ENCODE peak calls at places on chromosome 10, in ten cellular contexts. W is CD8-positive, alpha-beta T cell; U is body of pancreas; S is A549; Z is kidney epithelial cell; N is AG10803; Y is GM06990; E is GM23338; J is GM12865; C is heart left ventricle. M is an unnamed sample.

GRCh38 chr10:1529806-1530413 is 207.4 kb downstream of the ADARB2 start:
- DNase-seq in W (no peak), U (no peak), S (no peak), Z (no peak), N (no peak), Y (no peak), E (no peak), J (no peak), C (peak), M (no peak)

GRCh38 chr10:13439771-13440708 is 88.8 kb downstream of the BEND7 start:
- DNase-seq in W (peak), U (peak), S (peak), Z (no peak), N (peak), Y (peak), E (peak), J (peak), C (peak), M (no peak)

GRCh38 chr10:101840102-101840684 is 3.4 kb downstream of the KCNIP2 start:
- DNase-seq in W (no peak), U (no peak), S (no peak), Z (no peak), N (peak), Y (no peak), E (peak), J (peak), C (no peak), M (no peak)

GRCh38 chr10:62813981-62814380 is 2.2 kb downstream of the EGR2 start:
- DNase-seq in W (no peak), U (no peak), S (no peak), Z (no peak), N (no peak), Y (no peak), E (no peak), J (no peak), C (no peak), M (no peak)

GRCh38 chr10:28945959-28946358 is 268.6 kb downstream of the BAMBI start:
- DNase-seq in W (no peak), U (no peak), S (no peak), Z (no peak), N (no peak), Y (no peak), E (no peak), J (no peak), C (no peak), M (no peak)

GRCh38 chr10:79060641-79061255 is 8.0 kb upstream of the ZMIZ1 start:
- DNase-seq in W (no peak), U (peak), S (no peak), Z (no peak), N (no peak), Y (no peak), E (no peak), J (no peak), C (peak), M (no peak)

GRCh38 chr10:132408823-132409666 is 12.0 kb downstream of the PWWP2B start:
- DNase-seq in W (no peak), U (peak), S (no peak), Z (no peak), N (no peak), Y (no peak), E (no peak), J (no peak), C (no peak), M (no peak)

GRCh38 chr10:73263948-73264347 is 11.5 kb upstream of the MRPS16 start:
- DNase-seq in W (no peak), U (no peak), S (peak), Z (no peak), N (peak), Y (no peak), E (peak), J (peak), C (no peak), M (no peak)

GRCh38 chr10:60359066-60359465 is 30.6 kb downstream of the ANK3 start:
- DNase-seq in W (no peak), U (no peak), S (no peak), Z (no peak), N (no peak), Y (no peak), E (no peak), J (no peak), C (no peak), M (no peak)

GRCh38 chr10:52874541-52874940 is 102.0 kb upstream of the MBL2 start:
- DNase-seq in W (no peak), U (no peak), S (no peak), Z (no peak), N (no peak), Y (no peak), E (no peak), J (no peak), C (no peak), M (no peak)

GRCh38 chr10:119270893-119271361 is 63.6 kb downstream of the GRK5 start:
- DNase-seq in W (peak), U (peak), S (peak), Z (no peak), N (no peak), Y (peak), E (no peak), J (peak), C (peak), M (no peak)

GRCh38 chr10:87799860-87800259 is 18.2 kb downstream of the ATAD1 start:
- DNase-seq in W (no peak), U (no peak), S (no peak), Z (no peak), N (no peak), Y (no peak), E (peak), J (no peak), C (no peak), M (no peak)

GRCh38 chr10:119272736-119273135 is 65.4 kb downstream of the GRK5 start:
- DNase-seq in W (no peak), U (no peak), S (no peak), Z (no peak), N (no peak), Y (no peak), E (no peak), J (no peak), C (no peak), M (no peak)

GRCh38 chr10:60188548-60188947 is 201.1 kb downstream of the ANK3 start:
- DNase-seq in W (no peak), U (no peak), S (no peak), Z (no peak), N (no peak), Y (no peak), E (no peak), J (no peak), C (no peak), M (no peak)

GRCh38 chr10:78247821-78248220 is 214.2 kb downstream of the RPS24 start:
- DNase-seq in W (no peak), U (no peak), S (no peak), Z (no peak), N (peak), Y (no peak), E (no peak), J (no peak), C (no peak), M (no peak)

GRCh38 chr10:26296351-26296750 is 79.8 kb downstream of the GAD2 start:
- DNase-seq in W (no peak), U (no peak), S (peak), Z (no peak), N (no peak), Y (no peak), E (no peak), J (no peak), C (no peak), M (no peak)

DNA sequence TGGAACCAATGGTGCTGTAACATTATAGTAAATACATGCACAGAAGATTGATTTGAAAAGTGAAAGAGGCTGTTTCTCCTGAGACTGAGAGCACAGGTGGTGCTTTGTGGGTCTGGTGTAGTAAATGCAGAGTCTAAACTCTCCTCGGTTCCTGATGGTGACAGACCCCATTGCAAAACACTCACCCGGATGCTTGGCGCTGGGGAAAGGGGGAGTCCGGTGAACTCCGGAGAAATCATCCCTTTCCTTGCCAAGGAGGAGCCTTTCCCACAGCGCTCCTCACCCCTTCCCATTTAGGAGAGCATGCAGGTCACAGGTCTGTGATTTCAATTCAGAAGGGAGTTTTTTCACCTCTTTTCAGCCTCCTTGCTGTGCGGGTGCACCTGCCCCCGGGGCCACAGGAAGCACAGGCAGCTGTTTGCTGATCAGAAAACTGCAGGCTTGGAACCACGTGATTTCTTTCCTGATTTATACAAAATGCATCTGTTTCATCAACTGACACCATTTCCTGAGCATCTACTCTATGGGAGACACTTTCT is 75.6 kb upstream of the LYZL2 start:
- DNase-seq in W (no peak), U (no peak), S (no peak), Z (no peak), N (no peak), Y (peak), E (no peak), J (peak), C (no peak), M (no peak)
- H3K4me3 ChIP-seq in W (peak), U (no peak), S (no peak), Z (no peak), N (no peak), Y (peak), E (no peak), J (peak), C (no peak), M (no peak)

DNA sequence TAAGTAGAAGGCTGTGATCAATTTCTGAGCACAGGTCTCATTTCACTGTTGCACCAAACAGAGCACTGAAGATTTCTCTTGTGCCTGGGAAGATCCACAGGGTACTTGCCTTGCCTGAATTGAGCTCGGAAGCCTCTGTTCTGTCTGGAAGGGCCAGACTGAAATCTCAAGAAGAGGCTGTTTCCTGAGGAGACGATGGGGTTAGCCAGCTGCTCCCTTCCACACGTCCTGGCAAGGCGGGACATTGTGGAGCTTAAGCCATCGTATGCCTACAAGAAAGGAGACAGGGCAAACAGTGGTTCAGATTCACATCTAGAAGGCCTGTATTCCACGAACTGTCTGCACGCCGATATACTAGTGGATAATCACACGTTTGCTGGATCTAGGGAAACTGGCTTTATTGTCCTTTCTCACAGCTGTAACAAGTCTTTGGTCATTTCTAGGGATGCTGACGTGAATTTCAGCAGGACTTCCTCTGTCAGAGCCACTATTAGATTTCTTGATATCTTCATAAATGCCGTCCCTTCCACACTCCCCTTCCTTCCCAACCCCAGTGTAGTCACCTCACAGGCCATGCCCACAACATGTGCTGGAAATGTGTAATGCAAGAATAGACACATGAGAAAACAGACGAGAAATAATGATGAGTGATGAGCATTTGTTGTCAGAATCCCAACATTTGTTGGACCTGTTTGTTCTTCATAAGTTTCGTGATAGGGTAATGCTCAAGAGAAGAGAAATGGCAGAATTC is 137.2 kb upstream of the RSU1 start:
- DNase-seq in W (no peak), U (no peak), S (no peak), Z (no peak), N (no peak), Y (no peak), E (no peak), J (no peak), C (no peak), M (no peak)
- H3K4me3 ChIP-seq in W (no peak), U (no peak), S (no peak), Z (no peak), N (no peak), Y (no peak), E (no peak), J (no peak), C (no peak), M (no peak)

GRCh38 chr10:99779335-99779734 is 3.1 kb upstream of the ABCC2 start:
- DNase-seq in W (no peak), U (no peak), S (peak), Z (no peak), N (peak), Y (no peak), E (no peak), J (peak), C (no peak), M (peak)
- H3K4me3 ChIP-seq in W (no peak), U (no peak), S (peak), Z (no peak), N (peak), Y (no peak), E (no peak), J (no peak), C (no peak), M (peak)

GRCh38 chr10:123149162-123149567 is 1.2 kb downstream of the HMX2 start:
- DNase-seq in W (no peak), U (no peak), S (no peak), Z (no peak), N (no peak), Y (no peak), E (no peak), J (no peak), C (no peak), M (no peak)

GRCh38 chr10:123148414-123149161 is 652 bp downstream of the HMX2 start:
- DNase-seq in W (no peak), U (no peak), S (no peak), Z (no peak), N (no peak), Y (peak), E (peak), J (no peak), C (no peak), M (no peak)

GRCh38 chr10:123150986-123151738 is 3.0 kb upstream of the BUB3 start:
- DNase-seq in W (no peak), U (peak), S (no peak), Z (no peak), N (peak), Y (peak), E (peak), J (peak), C (no peak), M (no peak)

GRCh38 chr10:123150229-123150985 is 2.5 kb downstream of the HMX2 start:
- DNase-seq in W (no peak), U (no peak), S (no peak), Z (no peak), N (no peak), Y (no peak), E (no peak), J (no peak), C (no peak), M (no peak)

DNA sequence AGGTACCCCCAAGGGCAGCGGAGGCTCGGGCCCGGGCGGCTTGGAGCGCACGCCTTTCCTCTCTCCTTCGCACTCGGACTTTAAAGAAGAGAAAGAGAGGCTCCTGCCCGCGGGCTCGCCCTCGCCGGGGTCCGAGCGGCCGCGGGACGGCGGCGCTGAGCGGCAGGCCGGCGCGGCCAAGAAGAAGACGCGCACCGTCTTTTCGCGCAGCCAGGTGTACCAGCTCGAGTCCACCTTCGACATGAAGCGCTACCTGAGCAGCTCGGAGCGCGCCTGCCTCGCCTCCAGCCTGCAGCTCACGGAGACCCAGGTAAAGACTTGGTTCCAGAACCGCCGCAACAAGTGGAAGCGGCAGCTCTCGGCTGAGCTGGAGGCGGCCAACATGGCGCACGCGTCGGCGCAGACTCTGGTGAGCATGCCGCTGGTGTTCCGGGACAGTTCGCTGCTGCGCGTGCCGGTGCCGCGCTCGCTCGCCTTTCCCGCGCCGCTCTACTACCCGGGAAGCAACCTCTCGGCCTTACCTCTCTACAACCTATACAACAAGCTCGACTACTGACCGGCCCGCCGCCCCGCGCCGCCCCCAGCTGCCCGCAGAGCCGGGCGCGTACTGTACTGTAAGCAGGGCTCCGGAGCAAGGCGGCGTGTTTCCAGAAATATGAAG is 1.8 kb downstream of the HMX2 start:
- DNase-seq in W (no peak), U (peak), S (no peak), Z (no peak), N (peak), Y (peak), E (peak), J (no peak), C (no peak), M (no peak)
- H3K4me3 ChIP-seq in W (peak), U (no peak), S (no peak), Z (peak), N (peak), Y (peak), E (peak), J (no peak), C (peak), M (peak)

DNA sequence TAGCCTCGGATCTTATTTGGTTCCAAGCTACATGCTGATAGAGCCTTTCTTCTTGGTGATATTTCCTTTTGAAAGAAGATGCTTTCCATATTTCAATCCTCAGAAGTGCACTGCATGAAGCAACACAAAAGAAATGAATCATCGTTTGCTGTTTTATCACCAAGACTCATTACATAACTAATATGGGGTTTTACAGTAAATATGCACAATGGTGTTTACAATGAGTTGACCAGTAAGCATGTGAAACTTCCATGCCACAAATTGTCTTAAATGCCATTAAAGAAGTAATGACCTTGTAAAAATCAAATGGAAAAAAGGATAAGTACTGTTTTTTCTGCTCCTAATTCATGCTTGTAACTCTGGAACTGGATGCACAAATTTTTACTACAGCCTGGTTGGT is 1017.0 kb upstream of the GHITM start:
- DNase-seq in W (no peak), U (no peak), S (no peak), Z (no peak), N (peak), Y (no peak), E (no peak), J (no peak), C (no peak), M (no peak)
- H3K4me3 ChIP-seq in W (no peak), U (no peak), S (no peak), Z (no peak), N (no peak), Y (no peak), E (no peak), J (no peak), C (no peak), M (no peak)

GRCh38 chr10:90319188-90319914 is 538.5 kb downstream of the HTR7 start:
- DNase-seq in W (no peak), U (no peak), S (peak), Z (peak), N (peak), Y (peak), E (peak), J (peak), C (no peak), M (peak)
- H3K4me3 ChIP-seq in W (no peak), U (no peak), S (no peak), Z (no peak), N (no peak), Y (no peak), E (no peak), J (no peak), C (no peak), M (no peak)

GRCh38 chr10:58319599-58319998 is 15.2 kb upstream of the UBE2D1 start:
- DNase-seq in W (no peak), U (no peak), S (peak), Z (no peak), N (no peak), Y (no peak), E (no peak), J (no peak), C (no peak), M (no peak)
- H3K4me3 ChIP-seq in W (no peak), U (no peak), S (no peak), Z (no peak), N (no peak), Y (no peak), E (no peak), J (no peak), C (no peak), M (no peak)

GRCh38 chr10:69326692-69327091 is 48.4 kb downstream of the HK1 start:
- DNase-seq in W (no peak), U (no peak), S (no peak), Z (no peak), N (no peak), Y (no peak), E (no peak), J (no peak), C (no peak), M (no peak)

GRCh38 chr10:69329721-69330178 is 51.5 kb downstream of the HK1 start:
- DNase-seq in W (no peak), U (no peak), S (no peak), Z (no peak), N (no peak), Y (no peak), E (peak), J (no peak), C (no peak), M (no peak)

GRCh38 chr10:69331161-69331560 is 52.9 kb downstream of the HK1 start:
- DNase-seq in W (no peak), U (no peak), S (no peak), Z (no peak), N (no peak), Y (no peak), E (no peak), J (no peak), C (no peak), M (no peak)

GRCh38 chr10:69327463-69328345 is 49.4 kb downstream of the HK1 start:
- DNase-seq in W (peak), U (peak), S (no peak), Z (peak), N (peak), Y (peak), E (no peak), J (peak), C (peak), M (no peak)

GRCh38 chr10:69328346-69328687 is 50.0 kb downstream of the HK1 start:
- DNase-seq in W (no peak), U (no peak), S (no peak), Z (no peak), N (no peak), Y (no peak), E (no peak), J (peak), C (no peak), M (no peak)
- H3K4me3 ChIP-seq in W (no peak), U (no peak), S (no peak), Z (no peak), N (peak), Y (peak), E (no peak), J (peak), C (peak), M (no peak)

DNA sequence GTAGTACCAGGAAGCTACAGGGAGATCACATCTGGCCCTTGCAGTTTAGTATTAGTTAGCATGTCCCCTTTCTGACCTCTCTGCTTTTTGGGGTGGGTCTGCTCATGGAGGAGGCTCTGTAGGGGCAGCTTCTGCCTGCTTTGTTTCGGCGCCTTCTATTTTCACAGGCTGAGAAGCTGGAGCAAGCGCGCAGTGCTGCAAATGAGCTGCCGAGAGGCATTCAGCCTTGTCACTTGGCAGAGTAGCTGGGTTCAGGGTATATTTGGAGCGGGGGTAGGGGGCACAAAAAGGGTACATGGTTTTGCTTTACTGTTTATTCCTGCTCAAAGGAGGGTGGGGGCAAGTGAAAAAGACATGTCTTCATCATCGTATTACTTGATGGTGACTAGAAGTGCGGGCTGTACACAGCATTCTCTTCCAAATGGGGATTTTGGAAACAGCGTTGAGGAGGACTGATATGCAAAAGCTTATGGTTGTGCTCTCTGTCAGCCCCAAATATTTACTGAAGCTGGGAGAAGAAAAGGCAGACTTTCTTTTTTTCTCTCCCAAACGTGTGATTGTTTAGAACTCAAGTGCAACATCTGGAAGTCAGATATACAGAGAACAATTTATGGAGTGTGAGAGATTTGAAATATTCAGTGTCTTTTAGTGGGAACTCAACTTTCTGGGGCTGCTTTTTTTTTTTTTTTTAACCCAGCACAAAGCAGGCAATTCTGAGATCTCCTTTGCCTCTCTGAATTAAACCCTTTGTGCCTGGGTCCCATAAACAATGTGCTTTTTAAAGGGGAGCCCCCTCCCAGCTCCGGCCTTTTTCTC is 146.5 kb downstream of the CELF2 start:
- DNase-seq in W (no peak), U (no peak), S (no peak), Z (no peak), N (no peak), Y (no peak), E (no peak), J (peak), C (no peak), M (no peak)
- H3K4me3 ChIP-seq in W (peak), U (no peak), S (no peak), Z (no peak), N (peak), Y (peak), E (peak), J (peak), C (peak), M (peak)

M was measured in skeletal muscle cell.